ENCODE peak calls at places on chromosomes 6 and 20, in eight cellular contexts. N is kidney; T is CD8-positive, alpha-beta T cell; J is SK-N-SH; R is AG04449; G is lower leg skin; Y is body of pancreas; Q is PC-9. P is an unnamed sample.

GRCh38 chr20:45934046-45934586 is 367 bp upstream of the PCIF1 start:
- DNase-seq in T (no peak), R (no peak), J (peak; percentile 81), N (peak; percentile 93), Y (peak; percentile 58), G (no peak), Q (no peak), P (no peak)

GRCh38 chr6:44335631-44336030 is 6.8 kb upstream of the SPATS1 start:
- DNase-seq in T (no peak), Y (no peak), N (no peak), G (no peak), J (no peak), R (no peak), Q (no peak), P (no peak)

GRCh38 chr6:23218751-23219150 is 649.4 kb downstream of the HDGFL1 start:
- DNase-seq in R (no peak), N (no peak), J (peak; percentile 71), Q (no peak), G (no peak), Y (no peak), T (no peak), P (no peak)

GRCh38 chr6:3334579-3334978 is 75.8 kb downstream of the PSMG4 start:
- DNase-seq in N (no peak), G (no peak), T (no peak), J (peak; percentile 68), Y (peak; percentile 95), R (no peak), Q (no peak), P (no peak)

GRCh38 chr20:15851576-15852075 is 721.6 kb downstream of the KIF16B start:
- DNase-seq in J (no peak), N (no peak), G (no peak), T (no peak), Q (no peak), R (no peak), Y (no peak), P (no peak)

GRCh38 chr20:50193851-50194830 is 3.5 kb downstream of the CEBPB start:
- DNase-seq in N (no peak), T (no peak), Q (peak; percentile 48), J (no peak), G (no peak), Y (no peak), R (no peak), P (no peak)

GRCh38 chr6:107021786-107022185 is 6.2 kb upstream of the MTRES1 start:
- DNase-seq in G (no peak), T (no peak), N (no peak), R (no peak), Y (no peak), J (no peak), Q (peak; percentile 79), P (no peak)

GRCh38 chr6:170480045-170480714 is 72.9 kb downstream of the PSMB1 start:
- DNase-seq in Q (no peak), J (no peak), N (no peak), G (no peak), Y (peak; percentile 18), T (no peak), R (no peak), P (no peak)

GRCh38 chr20:46670585-46671584 is 18.4 kb downstream of the TP53RK start:
- DNase-seq in Y (peak; percentile 37), G (peak; percentile 15), T (no peak), N (no peak), J (no peak), Q (no peak), R (no peak), P (no peak)

GRCh38 chr6:74289881-74290280 is 593.9 kb downstream of the CD109 start:
- DNase-seq in R (peak; percentile 24), N (no peak), G (no peak), Y (no peak), J (no peak), T (no peak), Q (no peak), P (no peak)

GRCh38 chr6:133040025-133040838 is 200.9 kb upstream of the EYA4 start:
- DNase-seq in Y (no peak), T (no peak), Q (no peak), R (no peak), N (no peak), G (no peak), J (peak; percentile 21), P (peak; percentile 18)

GRCh38 chr6:15770347-15771143 is 107.7 kb upstream of the DTNBP1 start:
- DNase-seq in Q (no peak), R (no peak), N (no peak), T (no peak), G (no peak), Y (no peak), J (no peak), P (no peak)

GRCh38 chr6:12286381-12287132 is 3.6 kb upstream of the EDN1 start:
- DNase-seq in N (no peak), G (no peak), Y (no peak), T (no peak), J (no peak), Q (peak; percentile 90), R (peak; percentile 65), P (no peak)

GRCh38 chr6:84583784-84584183 is 180.6 kb downstream of the TBX18 start:
- DNase-seq in G (no peak), Y (no peak), J (no peak), N (no peak), Q (no peak), T (no peak), R (no peak), P (no peak)

GRCh38 chr6:44731485-44732095 is 344.1 kb downstream of the CDC5L start:
- DNase-seq in N (no peak), J (no peak), T (no peak), G (no peak), Y (no peak), R (no peak), Q (no peak), P (no peak)

GRCh38 chr6:21201673-21202430 is 391.7 kb upstream of the SOX4 start:
- DNase-seq in R (no peak), G (no peak), Q (peak; percentile 58), J (peak; percentile 47), N (no peak), T (no peak), Y (no peak), P (no peak)

GRCh38 chr20:50323209-50323608 is 132.6 kb downstream of the CEBPB start:
- DNase-seq in Y (no peak), N (no peak), R (no peak), Q (no peak), T (no peak), J (no peak), G (peak; percentile 62), P (no peak)

GRCh38 chr6:43013020-43013842 is 515 bp downstream of the MEA1 start:
- DNase-seq in N (no peak), Q (peak; percentile 55), J (no peak), G (no peak), Y (peak; percentile 20), T (no peak), R (no peak), P (no peak)

GRCh38 chr6:134094436-134094835 is 42.0 kb upstream of the SLC2A12 start:
- DNase-seq in N (no peak), R (no peak), Q (no peak), J (no peak), Y (no peak), G (no peak), T (no peak), P (no peak)

DNA sequence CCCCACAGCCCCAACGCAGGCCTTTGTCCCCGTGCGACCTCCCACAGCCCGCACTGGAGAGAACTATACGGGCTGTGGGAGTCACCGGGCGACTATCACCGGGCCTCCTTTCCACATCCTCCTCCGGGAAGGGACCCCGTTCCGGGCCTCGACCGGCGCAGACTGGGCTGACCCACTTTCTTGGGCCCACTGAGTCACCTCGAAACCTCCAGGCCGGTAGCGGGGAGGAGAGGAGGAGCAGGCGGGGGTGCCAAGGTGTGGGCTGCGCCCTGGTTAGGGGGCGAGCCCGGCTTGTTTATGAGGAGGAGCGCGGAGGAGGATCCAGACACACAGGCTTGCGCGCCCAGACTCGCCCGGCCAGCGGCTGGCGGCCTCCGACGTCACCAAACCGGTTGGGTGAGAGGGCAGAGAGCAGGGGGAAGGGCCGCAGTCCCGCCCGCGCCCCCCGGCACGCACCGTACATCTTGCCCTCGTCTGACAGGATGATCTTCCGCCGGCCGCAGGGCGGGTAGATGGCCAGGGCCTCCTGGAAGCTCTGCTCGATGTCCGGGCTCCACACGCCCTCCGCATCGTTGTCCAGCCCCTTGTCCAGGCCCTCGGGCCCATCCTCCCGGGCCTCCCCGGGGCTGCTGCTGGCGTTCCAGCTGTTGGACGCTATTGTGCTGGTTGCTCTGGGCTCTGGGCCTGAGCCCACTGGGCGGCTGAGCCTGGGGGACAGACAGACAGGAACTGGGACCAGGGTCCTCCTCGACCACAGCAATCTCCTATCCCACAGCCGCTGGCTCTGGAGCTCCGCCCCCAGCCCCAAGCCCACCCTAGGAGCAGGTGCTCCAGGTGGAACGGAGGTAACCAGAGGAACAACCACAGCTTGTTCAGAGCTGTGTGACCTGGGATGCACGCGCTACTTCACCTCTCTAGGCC is 10.6 kb downstream of the TEAD3 start:
- DNase-seq in J (peak; percentile 25), Y (peak; percentile 66), T (no peak), N (peak; percentile 88), Q (peak; percentile 78), R (no peak), G (peak; percentile 93), P (no peak)
- H3K4me3 ChIP-seq in J (no peak overlapping the region), Y (no peak overlapping the region), T (no peak overlapping the region), N (no peak overlapping the region), Q (peak overlapping the region; percentile 58), R (no peak overlapping the region), G (no peak overlapping the region), P (no peak overlapping the region)

DNA sequence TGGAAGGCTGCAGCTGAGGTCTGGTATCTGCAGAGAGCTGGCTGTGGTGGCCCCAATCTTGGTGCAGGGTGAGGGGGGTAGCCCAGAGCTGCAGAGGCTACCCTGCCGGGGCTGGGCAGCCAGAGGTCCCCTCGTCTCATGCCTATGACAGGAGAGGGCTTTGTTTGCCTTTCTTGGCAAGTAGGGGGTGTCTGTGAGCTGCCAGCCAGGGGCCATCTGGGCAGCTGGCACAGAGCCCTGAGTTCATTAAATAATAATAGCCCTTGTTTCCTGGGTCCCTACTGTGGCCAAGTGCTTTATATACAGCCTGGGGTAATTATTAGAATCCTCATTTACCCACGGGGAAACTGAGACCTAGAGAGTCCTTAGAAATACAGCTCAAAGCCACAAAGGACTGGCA is 66.6 kb downstream of the EZR start:
- DNase-seq in Q (peak; percentile 29), J (peak; percentile 87), N (no peak), G (no peak), T (no peak), R (no peak), Y (peak; percentile 48), P (no peak)
- TF ChIP-seq CTCF in Q (no peak), J (peak; percentile 44), N (peak; percentile 15), G (no peak), T (no peak), R (no peak), Y (peak; percentile 52), P (peak; percentile 12)

DNA sequence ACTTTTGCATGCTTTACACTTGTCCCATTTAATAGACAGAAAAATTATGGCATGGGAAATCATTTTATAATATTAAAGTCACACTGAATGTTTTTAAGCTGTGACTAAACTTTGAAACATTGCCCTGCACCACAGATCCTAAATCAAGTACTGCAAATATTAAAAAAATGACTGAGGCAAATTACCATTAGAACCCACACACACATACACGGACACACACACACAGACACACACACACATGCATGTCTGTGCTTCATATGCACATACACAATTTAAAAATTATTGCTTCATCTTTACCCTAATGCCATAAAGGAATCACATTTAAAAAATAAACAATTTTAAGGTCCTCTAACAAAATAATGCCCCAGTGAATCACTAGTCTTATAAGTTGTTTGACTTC is 19.9 kb downstream of the CYP24A1 start:
- DNase-seq in Y (no peak), T (no peak), N (no peak), G (no peak), J (no peak), Q (peak; percentile 22), R (no peak), P (no peak)
- H3K4me3 ChIP-seq in Y (no peak overlapping the region), T (no peak overlapping the region), N (no peak overlapping the region), G (no peak overlapping the region), J (no peak overlapping the region), Q (no peak overlapping the region), R (no peak overlapping the region), P (no peak overlapping the region)

GRCh38 chr6:158068156-158068892 is 86.7 kb downstream of the SYNJ2 start:
- DNase-seq in T (no peak), G (no peak), R (no peak), N (peak; percentile 58), Q (no peak), J (no peak), Y (no peak), P (no peak)
- TF ChIP-seq CTCF in T (no peak), G (no peak), R (no peak), N (no peak), Q (no peak), J (no peak), Y (no peak), P (no peak)

P was measured in astrocyte of the cerebellum.